ENCODE peak calls at places on chromosomes 12 and 14, in nine cellular contexts. X is effector memory CD4-positive, alpha-beta T cell; N is MM.1S; M is astrocyte; J is GM23248; F is PC-3; B is tibial artery; D is lung; P is colonic mucosa. H is an unnamed sample. For H3K4me1 and H3K36me3, the result is how much of the 10 kb centered on the place peaks cover.

GRCh38 chr14:77682158-77682553 is 25.7 kb downstream of the ALKBH1 start:
- DNase-seq in X (no peak), N (no peak), M (peak), J (peak), F (peak), B (no peak), D (no peak), P (no peak), H (no peak)

GRCh38 chr12:9363145-9363544 is 154.9 kb upstream of the PZP start:
- DNase-seq in X (no peak), N (no peak), M (no peak), J (no peak), F (no peak), B (no peak), D (no peak), P (no peak), H (no peak)

GRCh38 chr14:73761621-73762355 is 47.6 kb upstream of the PNMA1 start:
- DNase-seq in X (no peak), N (peak), M (no peak), J (peak), F (no peak), B (no peak), D (no peak), P (no peak), H (no peak)

GRCh38 chr12:41536813-41537490 is 348.8 kb downstream of the PDZRN4 start:
- DNase-seq in X (no peak), N (no peak), M (no peak), J (no peak), F (no peak), B (no peak), D (no peak), P (no peak), H (no peak)

GRCh38 chr12:65472079-65472478 is 193.6 kb downstream of the MSRB3 start:
- DNase-seq in X (no peak), N (no peak), M (no peak), J (no peak), F (no peak), B (no peak), D (no peak), P (no peak), H (no peak)

GRCh38 chr12:7178481-7178880 is 11.0 kb upstream of the PEX5 start:
- DNase-seq in X (no peak), N (no peak), M (no peak), J (no peak), F (no peak), B (no peak), D (no peak), P (no peak), H (no peak)

GRCh38 chr12:120515496-120515895 is 13.5 kb downstream of the COQ5 start:
- DNase-seq in X (no peak), N (no peak), M (no peak), J (no peak), F (no peak), B (no peak), D (no peak), P (no peak), H (no peak)

GRCh38 chr12:76595056-76595455 is 35.5 kb upstream of the OSBPL8 start:
- DNase-seq in X (no peak), N (no peak), M (peak), J (peak), F (no peak), B (no peak), D (no peak), P (no peak), H (no peak)

GRCh38 chr12:113062502-113063395 is 6.2 kb downstream of the DTX1 start:
- DNase-seq in X (no peak), N (no peak), M (no peak), J (no peak), F (no peak), B (no peak), D (no peak), P (no peak), H (no peak)

GRCh38 chr14:90382491-90383125 is 14.2 kb upstream of the CALM1 start:
- DNase-seq in X (peak), N (peak), M (peak), J (peak), F (peak), B (peak), D (peak), P (peak), H (peak)

GRCh38 chr14:101577221-101577909 is 16.1 kb downstream of the DIO3 start:
- DNase-seq in X (no peak), N (no peak), M (no peak), J (no peak), F (no peak), B (no peak), D (no peak), P (no peak), H (no peak)

GRCh38 chr12:77493311-77493710 is 337.4 kb upstream of the NAV3 start:
- DNase-seq in X (no peak), N (no peak), M (no peak), J (no peak), F (no peak), B (no peak), D (no peak), P (no peak), H (no peak)

GRCh38 chr12:29486972-29487371 is 10.5 kb downstream of the OVCH1 start:
- DNase-seq in X (no peak), N (no peak), M (no peak), J (no peak), F (no peak), B (no peak), D (no peak), P (no peak), H (no peak)

GRCh38 chr14:76419399-76419798 is 43.5 kb downstream of the ESRRB start:
- DNase-seq in X (no peak), N (no peak), M (no peak), J (no peak), F (no peak), B (no peak), D (no peak), P (no peak), H (no peak)

GRCh38 chr12:50222275-50222783 is 55.2 kb upstream of the CERS5 start:
- DNase-seq in X (no peak), N (no peak), M (peak), J (peak), F (peak), B (peak), D (peak), P (peak), H (no peak)

GRCh38 chr12:8860165-8860961 is 37.9 kb downstream of the A2ML1 start:
- DNase-seq in X (no peak), N (peak), M (peak), J (peak), F (peak), B (peak), D (no peak), P (peak), H (no peak)

GRCh38 chr12:114166360-114166759 is 200.2 kb upstream of the RBM19 start:
- DNase-seq in X (no peak), N (no peak), M (peak), J (peak), F (peak), B (no peak), D (no peak), P (no peak), H (no peak)

GRCh38 chr14:104856869-104857860 is 7.9 kb upstream of the CEP170B start:
- DNase-seq in X (no peak), N (no peak), M (no peak), J (no peak), F (no peak), B (no peak), D (no peak), P (no peak), H (peak)

GRCh38 chr12:70366581-70367267 is 634 bp downstream of the KCNMB4 start:
- DNase-seq in X (peak), N (peak), M (peak), J (peak), F (peak), B (peak), D (no peak), P (peak), H (peak)

GRCh38 chr12:132258543-132258942 is 70.8 kb downstream of the GALNT9 start:
- DNase-seq in X (no peak), N (no peak), M (no peak), J (no peak), F (no peak), B (no peak), D (no peak), P (no peak), H (peak)

GRCh38 chr12:13005649-13006048 is 5.6 kb upstream of the HEBP1 start:
- DNase-seq in X (no peak), N (no peak), M (no peak), J (no peak), F (no peak), B (no peak), D (no peak), P (no peak), H (no peak)

GRCh38 chr12:44875954-44876553 is at the start of gene NELL2:
- DNase-seq in X (peak), N (peak), M (peak), J (peak), F (peak), B (no peak), D (peak), P (peak), H (peak)

GRCh38 chr12:50579757-50580267 is 75.0 kb downstream of the DIP2B start:
- DNase-seq in X (no peak), N (no peak), M (peak), J (peak), F (peak), B (no peak), D (no peak), P (no peak), H (no peak)

GRCh38 chr12:52063081-52063985 is 6.4 kb upstream of the ATG101 start:
- DNase-seq in X (no peak), N (no peak), M (no peak), J (no peak), F (no peak), B (no peak), D (no peak), P (no peak), H (no peak)

GRCh38 chr12:66288121-66288520 is 14.2 kb upstream of the HELB start:
- DNase-seq in X (peak), N (no peak), M (no peak), J (no peak), F (no peak), B (no peak), D (no peak), P (no peak), H (no peak)

GRCh38 chr12:122517877-122518276 is 8.9 kb downstream of the RSRC2 start:
- DNase-seq in X (no peak), N (no peak), M (peak), J (peak), F (peak), B (no peak), D (no peak), P (no peak), H (no peak)

GRCh38 chr12:130617219-130617618 is 98.9 kb downstream of the RIMBP2 start:
- DNase-seq in X (no peak), N (no peak), M (no peak), J (no peak), F (no peak), B (no peak), D (no peak), P (no peak), H (no peak)

GRCh38 chr12:78146365-78146772 is 315.7 kb downstream of the NAV3 start:
- DNase-seq in X (no peak), N (peak), M (peak), J (peak), F (peak), B (no peak), D (no peak), P (no peak), H (no peak)

GRCh38 chr14:65574611-65575010 is 162.1 kb downstream of the FUT8 start:
- DNase-seq in X (no peak), N (no peak), M (no peak), J (no peak), F (no peak), B (no peak), D (no peak), P (no peak), H (no peak)

GRCh38 chr14:25132734-25133422 is 82.9 kb upstream of the STXBP6 start:
- DNase-seq in X (peak), N (peak), M (peak), J (peak), F (peak), B (peak), D (peak), P (peak), H (peak)

GRCh38 chr12:7152818-7153217 is 22.6 kb downstream of the CLSTN3 start:
- DNase-seq in X (no peak), N (no peak), M (no peak), J (no peak), F (no peak), B (no peak), D (no peak), P (no peak), H (no peak)

GRCh38 chr12:34209259-34209835 is 187.1 kb downstream of the ALG10 start:
- DNase-seq in X (no peak), N (no peak), M (no peak), J (no peak), F (no peak), B (no peak), D (no peak), P (no peak), H (no peak)
- H3K4me1 ChIP-seq in X (under half), N (under half), M (under half), J (under half), F (under half), B (under half), D (under half), P (under half), H (under half)

DNA sequence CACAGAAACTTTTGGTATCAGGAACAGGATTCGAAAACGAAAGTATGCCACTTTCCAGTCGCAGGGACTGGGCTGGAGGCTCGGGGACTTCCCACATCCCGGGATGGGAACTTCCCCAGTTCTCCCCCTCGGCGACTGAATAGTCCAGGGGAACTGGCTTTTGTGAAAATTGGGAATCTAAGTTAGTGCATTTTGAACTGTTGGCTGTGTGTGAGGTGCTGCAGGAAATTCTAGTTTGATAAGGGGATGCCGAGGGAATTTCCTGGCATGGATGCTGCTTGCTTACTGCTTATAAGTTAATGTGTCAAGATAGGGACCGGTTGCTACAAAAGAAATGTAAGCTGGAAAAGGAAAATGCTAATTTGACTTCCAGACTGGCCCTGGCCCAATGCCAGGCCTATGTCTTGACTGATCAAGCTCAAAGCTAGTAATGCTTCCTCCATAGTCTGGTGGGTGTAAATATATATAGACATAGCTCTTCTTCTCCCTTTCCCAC is 73.4 kb upstream of the EIF5 start:
- DNase-seq in X (no peak), N (no peak), M (peak), J (peak), F (peak), B (peak), D (peak), P (peak), H (peak)
- H3K4me3 ChIP-seq in X (peak), N (no peak), M (peak), J (peak), F (peak), B (peak), D (peak), P (peak), H (peak)

GRCh38 chr14:55650992-55651391 is 71.0 kb downstream of the KTN1 start:
- DNase-seq in X (no peak), N (no peak), M (no peak), J (no peak), F (no peak), B (no peak), D (no peak), P (no peak), H (no peak)
- H3K36me3 ChIP-seq in X (under half), N (under half), M (half or more), J (half or more), F (half or more), B (half or more), D (under half), P (under half), H (under half)

GRCh38 chr12:17134315-17134714 is 528.4 kb upstream of the LMO3 start:
- DNase-seq in X (no peak), N (no peak), M (no peak), J (no peak), F (no peak), B (no peak), D (no peak), P (no peak), H (no peak)

DNA sequence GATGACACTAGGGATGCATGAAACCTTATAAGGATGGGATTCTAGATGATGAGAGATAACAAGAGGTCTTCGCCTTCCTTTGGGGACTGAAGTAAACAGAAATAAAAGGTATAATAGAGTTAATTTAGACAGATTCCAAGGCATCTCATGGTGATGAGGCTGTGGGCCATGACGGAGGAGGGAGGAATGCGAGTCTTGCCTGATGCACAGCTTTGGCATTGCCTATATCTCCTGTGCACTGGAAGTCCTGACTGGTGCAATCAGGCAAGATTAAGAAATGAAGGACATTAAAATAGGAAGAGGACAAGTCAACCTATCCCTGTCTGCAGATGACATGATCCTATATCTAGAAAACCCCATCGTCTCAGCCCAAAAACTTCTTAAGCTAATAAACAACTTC is 526.4 kb upstream of the LMO3 start:
- DNase-seq in X (no peak), N (no peak), M (no peak), J (no peak), F (no peak), B (no peak), D (no peak), P (no peak), H (no peak)
- H3K4me1 ChIP-seq in X (under half), N (under half), M (under half), J (under half), F (under half), B (under half), D (under half), P (under half), H (under half)

GRCh38 chr12:54189198-54189539 is 384 bp upstream of the SMUG1 start:
- DNase-seq in X (no peak), N (no peak), M (no peak), J (no peak), F (no peak), B (no peak), D (no peak), P (no peak), H (no peak)
- H3K4me3 ChIP-seq in X (peak), N (peak), M (no peak), J (peak), F (peak), B (peak), D (no peak), P (no peak), H (peak)